ENCODE peak calls at places on chromosome 9, in six cellular contexts. S, X, H, Z, F and I are unnamed samples.

GRCh38 chr9:100322954-100323536 is 29.7 kb downstream of the TEX10 start:
- DNase-seq in H (peak; percentile 47), Z (peak; percentile 61), F (no peak), X (peak; percentile 38), S (no peak), I (peak; percentile 4)

GRCh38 chr9:70412678-70413426 is 1.6 kb downstream of the KLF9 start:
- DNase-seq in Z (peak; percentile 73), H (peak; percentile 81), F (peak; percentile 23), X (peak; percentile 67), S (no peak), I (no peak)

GRCh38 chr9:115378246-115378645 is 260.3 kb upstream of the TNC start:
- DNase-seq in X (no peak), Z (no peak), F (no peak), H (no peak), S (no peak), I (no peak)

GRCh38 chr9:22044583-22044982 is 35.5 kb upstream of the CDKN2B start:
- DNase-seq in Z (peak; percentile 86), H (peak; percentile 87), X (no peak), F (no peak), S (peak; percentile 62), I (peak; percentile 67)

GRCh38 chr9:5443845-5444244 is 6.1 kb upstream of the PLGRKT start:
- DNase-seq in X (no peak), H (no peak), S (no peak), Z (no peak), F (no peak), I (no peak)

GRCh38 chr9:106799146-106799545 is 63.8 kb upstream of the ZNF462 start:
- DNase-seq in H (peak; percentile 92), F (no peak), Z (peak; percentile 82), X (no peak), S (peak; percentile 93), I (peak; percentile 81)

GRCh38 chr9:21681641-21682040 is 120.8 kb upstream of the MTAP start:
- DNase-seq in F (no peak), S (peak; percentile 82), X (no peak), H (peak; percentile 76), Z (peak; percentile 25), I (peak; percentile 83)

GRCh38 chr9:113184509-113184908 is 33.7 kb downstream of the SLC31A2 start:
- DNase-seq in S (no peak), F (no peak), H (no peak), X (no peak), Z (no peak), I (no peak)

GRCh38 chr9:137339606-137340462 is 37.8 kb upstream of the NRARP start:
- DNase-seq in Z (peak; percentile 21), H (no peak), X (no peak), F (no peak), S (no peak), I (no peak)

GRCh38 chr9:124098141-124098905 is 86.8 kb downstream of the LHX2 start:
- DNase-seq in Z (no peak), H (no peak), S (no peak), X (no peak), F (no peak), I (no peak)

GRCh38 chr9:136086951-136087740 is 7.9 kb downstream of the NACC2 start:
- DNase-seq in S (no peak), Z (no peak), F (no peak), X (no peak), H (no peak), I (no peak)

GRCh38 chr9:136482046-136482792 is 621 bp downstream of the SEC16A start:
- DNase-seq in H (peak; percentile 40), F (no peak), Z (peak; percentile 28), S (no peak), X (peak; percentile 22), I (peak; percentile 13)